ENCODE peak calls at places on chromosomes 4 and X, in eight cellular contexts. N is transverse colon, P is K562, S is stomach, W is HCT116, E is spleen, T is esophagus muscularis mucosa, A is prostate gland. Y is an unnamed sample.

GRCh38 chr4:99859618-99860017 is 34.6 kb downstream of the LAMTOR3 start:
- DNase-seq in N (no peak), P (no peak), S (no peak), W (no peak), E (peak), T (no peak), A (no peak), Y (no peak)

GRCh38 chr4:44118971-44119680 is 329.5 kb downstream of the KCTD8 start:
- DNase-seq in N (no peak), P (no peak), S (no peak), W (no peak), E (no peak), T (no peak), A (no peak), Y (no peak)

GRCh38 chr4:53573696-53574095 is 17.6 kb downstream of the LNX1 start:
- DNase-seq in N (no peak), P (no peak), S (no peak), W (no peak), E (no peak), T (no peak), A (no peak), Y (no peak)

GRCh38 chrX:40173662-40174593 is 76.2 kb upstream of the BCOR start:
- DNase-seq in N (peak), P (peak), S (peak), W (peak), E (peak), T (no peak), A (peak), Y (no peak)

GRCh38 chr4:3525532-3526430 is 6.4 kb downstream of the LRPAP1 start:
- DNase-seq in N (no peak), P (no peak), S (no peak), W (no peak), E (peak), T (no peak), A (no peak), Y (no peak)

GRCh38 chr4:105536601-105537000 is 15.8 kb upstream of the ARHGEF38 start:
- DNase-seq in N (no peak), P (no peak), S (no peak), W (no peak), E (no peak), T (no peak), A (no peak), Y (no peak)

GRCh38 chrX:106728337-106728736 is 1.8 kb downstream of the RNF128 start:
- DNase-seq in N (no peak), P (no peak), S (no peak), W (no peak), E (no peak), T (no peak), A (no peak), Y (no peak)

GRCh38 chrX:30971761-30972603 is 82.9 kb upstream of the TAB3 start:
- DNase-seq in N (peak), P (peak), S (peak), W (no peak), E (no peak), T (no peak), A (peak), Y (no peak)

GRCh38 chr4:185839770-185840169 is 27.8 kb upstream of the SORBS2 start:
- DNase-seq in N (no peak), P (no peak), S (no peak), W (no peak), E (no peak), T (no peak), A (no peak), Y (no peak)

GRCh38 chr4:112112590-112113170 is 32.6 kb upstream of the FAM241A start:
- DNase-seq in N (no peak), P (no peak), S (no peak), W (no peak), E (no peak), T (no peak), A (no peak), Y (no peak)

GRCh38 chr4:145937021-145937861 is 1.4 kb downstream of the ZNF827 start:
- DNase-seq in N (peak), P (peak), S (peak), W (no peak), E (peak), T (peak), A (peak), Y (peak)

GRCh38 chr4:48493485-48494100 is 3.5 kb downstream of the ZAR1 start:
- DNase-seq in N (no peak), P (no peak), S (no peak), W (no peak), E (no peak), T (no peak), A (no peak), Y (no peak)

GRCh38 chrX:133609151-133609550 is 193.9 kb upstream of the GPC4 start:
- DNase-seq in N (no peak), P (no peak), S (no peak), W (no peak), E (no peak), T (no peak), A (no peak), Y (no peak)

GRCh38 chr4:80196259-80197131 is 808 bp upstream of the PRDM8 start:
- DNase-seq in N (no peak), P (no peak), S (no peak), W (no peak), E (no peak), T (no peak), A (no peak), Y (no peak)

GRCh38 chrX:27598312-27598711 is 8.2 kb downstream of the DCAF8L2 start:
- DNase-seq in N (peak), P (no peak), S (peak), W (no peak), E (no peak), T (no peak), A (no peak), Y (no peak)

GRCh38 chrX:52933213-52933612 is 25.1 kb downstream of the FAM156A start:
- DNase-seq in N (no peak), P (no peak), S (no peak), W (no peak), E (no peak), T (no peak), A (no peak), Y (no peak)

GRCh38 chrX:52933976-52934703 is 24.2 kb downstream of the FAM156A start:
- DNase-seq in N (no peak), P (no peak), S (no peak), W (no peak), E (no peak), T (no peak), A (no peak), Y (no peak)

DNA sequence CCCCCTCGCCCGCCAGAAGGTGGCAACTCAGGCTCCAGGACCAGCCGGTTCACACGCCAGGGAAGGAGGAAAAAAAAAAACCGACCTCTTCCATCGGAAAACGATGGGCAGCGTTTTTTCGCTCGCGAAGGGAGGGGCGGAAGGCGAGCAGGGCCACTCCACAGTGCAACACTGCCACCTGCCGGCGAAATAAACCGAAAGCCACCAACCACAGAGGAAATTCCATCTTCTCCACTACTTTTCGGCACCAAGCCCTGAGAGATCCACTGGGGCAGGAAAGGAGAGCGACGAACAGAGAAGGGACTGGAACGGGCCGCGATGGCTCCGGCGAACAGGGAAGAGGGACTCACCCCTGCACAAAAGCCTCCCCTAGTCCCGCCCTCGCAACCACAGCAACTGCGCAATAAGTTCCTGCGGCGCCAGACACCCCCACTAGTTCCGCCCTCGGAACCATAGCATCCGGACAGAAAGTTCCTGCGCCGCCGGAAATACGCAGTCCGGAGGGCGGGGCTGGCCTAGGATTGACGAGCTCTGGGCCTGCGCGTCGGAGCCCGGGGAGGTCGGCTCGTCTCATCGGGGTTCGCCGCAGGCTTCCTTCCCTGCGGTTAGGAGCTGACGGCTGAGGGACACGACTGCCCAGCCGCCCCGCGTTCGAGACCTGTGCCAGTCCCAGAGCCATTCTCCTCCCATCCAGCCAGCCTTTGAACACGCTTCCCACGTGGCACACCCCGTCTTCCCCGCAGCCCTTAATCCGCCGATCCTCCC is 23.4 kb downstream of the FAM156A start:
- DNase-seq in N (peak), P (peak), S (peak), W (peak), E (peak), T (peak), A (peak), Y (peak)
- TF ChIP-seq POLR2AphosphoS5 in N (peak), P (peak), S (peak), W (peak), E (peak), T (peak), A (peak), Y (peak)

DNA sequence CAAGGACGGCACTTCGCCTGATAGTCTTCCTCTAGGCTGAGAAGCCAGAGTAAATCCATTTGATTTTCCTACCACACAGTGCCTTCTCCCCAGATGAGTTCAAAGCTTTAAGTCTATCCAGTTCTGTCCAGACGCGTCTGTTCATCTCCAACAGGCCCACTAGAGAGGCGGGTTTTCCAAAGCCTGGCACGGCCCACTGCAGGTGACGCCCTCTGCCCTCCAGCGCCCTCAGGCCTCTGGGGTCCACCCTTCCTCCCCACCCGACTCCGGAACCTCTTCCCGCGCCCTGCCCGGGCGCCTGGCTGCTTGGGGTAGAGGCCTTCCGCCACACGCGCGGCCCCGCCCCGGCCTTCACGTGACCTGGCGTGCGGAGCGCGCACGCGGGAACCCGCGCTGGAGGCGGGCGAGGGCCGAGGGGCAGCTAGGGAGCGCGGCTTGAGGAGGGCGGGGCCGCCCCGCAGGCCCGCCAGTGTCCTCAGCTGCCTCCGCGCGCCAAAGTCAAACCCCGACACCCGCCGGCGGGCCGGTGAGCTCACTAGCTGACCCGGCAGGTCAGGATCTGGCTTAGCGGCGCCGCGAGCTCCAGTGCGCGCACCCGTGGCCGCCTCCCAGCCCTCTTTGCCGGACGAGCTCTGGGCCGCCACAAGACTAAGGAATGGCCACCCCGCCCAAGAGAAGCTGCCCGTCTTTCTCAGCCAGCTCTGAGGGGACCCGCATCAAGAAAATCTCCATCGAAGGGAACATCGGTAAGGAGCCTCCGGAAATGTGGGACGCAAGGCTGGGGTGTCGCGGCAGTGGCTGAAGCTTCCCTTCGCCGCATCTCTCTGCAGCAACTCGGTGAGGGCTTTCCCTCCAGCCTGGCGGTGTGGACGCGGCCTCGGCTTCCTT is at the start of gene DCK:
- DNase-seq in N (peak), P (peak), S (peak), W (peak), E (peak), T (peak), A (peak), Y (peak)
- TF ChIP-seq POLR2A in N (peak), P (peak), S (no peak), W (peak), E (no peak), T (no peak), A (peak), Y (peak)

DNA sequence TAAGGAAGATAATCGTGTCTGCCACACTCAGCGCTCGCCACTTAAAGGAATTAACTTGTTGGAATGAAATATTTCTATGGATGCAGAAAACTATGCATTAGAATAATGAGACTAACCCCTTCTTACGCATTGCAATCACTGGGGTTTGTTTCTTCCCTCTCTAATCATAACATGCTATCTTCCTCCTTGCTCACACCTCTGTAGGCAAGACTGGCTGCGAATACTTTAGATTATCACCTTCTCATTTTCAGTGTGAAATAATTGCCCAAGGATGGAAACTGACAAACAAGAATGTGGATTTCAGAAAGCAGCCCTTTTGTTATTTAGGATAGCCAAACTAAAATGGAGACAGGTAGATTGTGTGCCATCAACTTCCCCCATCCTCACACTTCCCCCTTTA is 349.4 kb downstream of the MID1IP1 start:
- DNase-seq in N (no peak), P (no peak), S (no peak), W (no peak), E (no peak), T (no peak), A (no peak), Y (no peak)
- H3K4me3 ChIP-seq in N (no peak), P (no peak), S (no peak), W (no peak), E (no peak), T (no peak), A (no peak), Y (no peak)

GRCh38 chrX:41449615-41450014 is 2.5 kb downstream of the NYX start:
- DNase-seq in N (no peak), P (no peak), S (no peak), W (no peak), E (no peak), T (no peak), A (no peak), Y (no peak)
- TF ChIP-seq POLR2AphosphoS5 in N (peak), P (no peak), S (no peak), W (no peak), E (no peak), T (peak), A (no peak), Y (no peak)

DNA sequence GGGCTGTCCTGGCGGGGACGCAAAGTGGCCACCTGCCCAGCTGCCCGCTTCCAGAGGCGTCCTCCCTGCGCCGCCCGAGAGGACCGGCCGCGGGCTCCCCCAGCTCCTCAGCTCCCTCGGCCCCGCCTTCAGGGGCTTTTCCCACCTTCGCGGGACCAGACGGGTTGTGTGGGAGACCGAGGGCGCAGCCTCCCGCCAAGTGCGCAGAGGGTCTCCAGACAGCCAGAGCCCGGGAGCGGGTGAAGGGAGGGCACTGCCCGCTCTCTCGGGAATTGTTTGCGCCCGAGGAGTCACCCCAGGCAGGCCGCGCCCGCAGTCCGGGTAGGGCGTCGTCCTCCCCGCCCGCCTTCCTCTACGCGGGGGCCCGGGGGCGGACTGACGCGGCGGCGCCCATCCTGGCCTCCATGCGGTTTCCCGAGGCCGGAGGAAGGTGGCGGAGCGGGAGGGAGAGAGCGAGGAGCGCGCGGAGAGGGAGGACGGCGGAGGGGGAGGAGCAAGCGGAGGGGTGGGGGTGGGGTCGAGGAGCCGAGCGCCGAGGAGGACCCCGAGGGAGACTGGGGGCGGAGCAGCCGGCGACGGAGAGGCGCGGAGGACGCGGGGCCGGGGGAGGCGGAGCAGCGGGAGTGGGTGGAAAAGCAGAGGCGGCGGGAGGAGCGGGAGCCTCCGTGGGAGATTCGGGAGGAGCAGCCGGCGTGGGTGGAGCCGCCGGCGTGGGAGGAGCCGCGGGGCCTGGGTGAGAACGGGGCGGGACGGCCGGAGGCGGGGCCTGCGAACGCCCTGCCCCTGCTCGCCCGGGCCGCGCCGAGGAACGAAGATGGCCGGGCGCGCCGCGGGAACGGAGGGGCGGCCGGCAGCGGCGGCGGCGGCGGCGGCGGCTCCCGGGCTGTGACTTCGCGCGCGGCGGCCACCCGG is 47.6 kb downstream of the CLDN34 start:
- DNase-seq in N (peak), P (peak), S (peak), W (peak), E (peak), T (peak), A (peak), Y (peak)
- TF ChIP-seq POLR2A in N (peak), P (no peak), S (no peak), W (no peak), E (peak), T (no peak), A (peak), Y (peak)

DNA sequence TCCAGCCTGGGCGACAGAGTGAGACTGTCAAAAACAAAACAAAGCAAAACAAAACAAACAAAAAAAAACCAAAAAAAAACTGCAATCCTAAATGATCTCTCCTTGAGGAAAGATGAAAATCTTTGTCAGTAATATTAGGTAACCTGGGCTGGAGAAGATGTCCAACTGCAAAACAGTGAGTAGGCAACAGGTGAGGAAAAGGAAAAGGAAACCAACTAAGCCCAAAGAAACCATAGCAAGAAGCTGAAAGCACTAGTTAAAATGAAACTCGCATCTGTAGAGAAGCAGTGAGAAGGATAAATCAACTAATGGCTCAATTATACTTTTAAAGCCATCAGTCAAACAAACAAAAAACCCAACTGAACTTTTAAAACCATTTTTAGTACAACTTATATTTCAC is 54.2 kb downstream of the ENOX2 start:
- DNase-seq in N (no peak), P (no peak), S (no peak), W (no peak), E (no peak), T (no peak), A (no peak), Y (no peak)
- H3K4me3 ChIP-seq in N (no peak), P (no peak), S (no peak), W (no peak), E (no peak), T (no peak), A (no peak), Y (no peak)

GRCh38 chr4:125355791-125356190 is 41.0 kb downstream of the FAT4 start:
- DNase-seq in N (no peak), P (no peak), S (no peak), W (no peak), E (no peak), T (no peak), A (no peak), Y (no peak)
- TF ChIP-seq POLR2AphosphoS5 in N (no peak), P (no peak), S (no peak), W (no peak), E (no peak), T (no peak), A (no peak), Y (no peak)

GRCh38 chrX:118348186-118348810 is 2.4 kb downstream of the WDR44 start:
- DNase-seq in N (no peak), P (no peak), S (no peak), W (no peak), E (no peak), T (no peak), A (no peak), Y (no peak)

GRCh38 chrX:118345401-118346257 is at the start of gene WDR44:
- DNase-seq in N (peak), P (peak), S (peak), W (peak), E (peak), T (peak), A (peak), Y (peak)

GRCh38 chrX:118345045-118345400 is 883 bp upstream of the WDR44 start:
- DNase-seq in N (no peak), P (no peak), S (no peak), W (no peak), E (no peak), T (no peak), A (no peak), Y (no peak)

GRCh38 chrX:118347131-118347530 is 1.2 kb downstream of the WDR44 start:
- DNase-seq in N (no peak), P (peak), S (no peak), W (no peak), E (no peak), T (no peak), A (no peak), Y (no peak)

GRCh38 chrX:118346258-118347094 is 570 bp downstream of the WDR44 start:
- DNase-seq in N (peak), P (peak), S (peak), W (no peak), E (peak), T (peak), A (peak), Y (peak)
- TF ChIP-seq POLR2A in N (no peak), P (no peak), S (no peak), W (no peak), E (no peak), T (no peak), A (no peak), Y (no peak)